ENCODE peak calls at places on chromosomes 12 and 14, in four cellular contexts. V is cardiac muscle cell, Q is brain microvascular endothelial cell, Z is A549. R is an unnamed sample.
A peak's percentile ranks its signal among the peaks of the same experiment; 100 is the strongest.

GRCh38 chr12:51374856-51375255 is 16.4 kb downstream of the GALNT6 start:
- DNase-seq in Z (no peak), Q (no peak), V (no peak), R (no peak)

GRCh38 chr12:51920046-51920445 is 12.7 kb downstream of the ACVRL1 start:
- DNase-seq in Z (no peak), V (no peak), Q (no peak), R (no peak)

GRCh38 chr14:83491091-83491490 is 1957.4 kb upstream of the SEL1L start:
- DNase-seq in Q (no peak), V (no peak), Z (no peak), R (no peak)

GRCh38 chr12:38469689-38470088 is 153.1 kb downstream of the ALG10B start:
- DNase-seq in Z (no peak), Q (no peak), V (peak; percentile 27), R (no peak)

GRCh38 chr14:92461891-92462290 is 51.7 kb upstream of the RIN3 start:
- DNase-seq in Z (no peak), V (no peak), Q (no peak), R (no peak)

GRCh38 chr12:109047081-109047805 is 5.1 kb upstream of the USP30 start:
- DNase-seq in Z (peak; percentile 26), Q (no peak), V (no peak), R (peak; percentile 4)

GRCh38 chr12:96828169-96828789 is 78.8 kb upstream of the NEDD1 start:
- DNase-seq in Q (no peak), V (no peak), Z (peak; percentile 26), R (no peak)

GRCh38 chr12:95741635-95742034 is 48.9 kb downstream of the NTN4 start:
- DNase-seq in Q (no peak), Z (no peak), V (no peak), R (no peak)

GRCh38 chr12:6183689-6184441 is 16.3 kb upstream of the CD9 start:
- DNase-seq in Z (no peak), V (no peak), Q (no peak), R (peak; percentile 26)

GRCh38 chr14:100484531-100485267 is 102.5 kb downstream of the BEGAIN start:
- DNase-seq in V (no peak), Z (no peak), Q (no peak), R (no peak)

GRCh38 chr12:115771065-115771464 is 506.4 kb downstream of the MED13L start:
- DNase-seq in Z (peak; percentile 51), Q (no peak), V (peak; percentile 56), R (peak; percentile 45)
- TF ChIP-seq CTCF in Z (peak; percentile 41), Q (peak; percentile 2), V (no peak), R (peak; percentile 59)

GRCh38 chr12:91617830-91618229 is 435.2 kb upstream of the DCN start:
- DNase-seq in Z (no peak), Q (no peak), V (no peak), R (no peak)

GRCh38 chr12:91620422-91620821 is 437.8 kb upstream of the DCN start:
- DNase-seq in Q (no peak), V (no peak), Z (no peak), R (no peak)

GRCh38 chr12:91622981-91623380 is 440.4 kb upstream of the DCN start:
- DNase-seq in V (no peak), Q (no peak), Z (no peak), R (no peak)

GRCh38 chr12:91618281-91618680 is 435.7 kb upstream of the DCN start:
- DNase-seq in Z (no peak), Q (no peak), V (no peak), R (no peak)

DNA sequence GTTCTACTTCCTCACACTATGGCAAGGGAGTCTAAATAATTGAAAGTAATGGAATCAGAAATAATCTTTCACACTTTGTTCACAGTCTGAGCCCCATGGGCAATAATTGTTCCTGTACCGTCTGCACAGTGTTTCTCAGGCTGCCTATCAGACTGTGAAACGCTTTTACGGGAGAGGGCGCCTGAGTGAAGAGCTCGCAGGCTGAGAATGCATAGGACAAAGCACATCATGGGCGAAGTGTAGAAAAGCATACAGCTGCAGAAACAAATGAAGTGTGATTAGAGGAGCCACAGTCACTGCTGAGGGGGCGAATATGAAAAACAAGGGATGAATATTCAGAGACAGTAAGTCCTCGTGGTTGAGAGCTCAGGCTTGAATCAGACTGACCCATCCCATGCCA is 438.3 kb upstream of the DCN start:
- DNase-seq in Q (no peak), Z (no peak), V (peak; percentile 24), R (no peak)
- TF ChIP-seq CTCF in Q (peak; percentile 34), Z (no peak), V (peak; percentile 38), R (no peak)

DNA sequence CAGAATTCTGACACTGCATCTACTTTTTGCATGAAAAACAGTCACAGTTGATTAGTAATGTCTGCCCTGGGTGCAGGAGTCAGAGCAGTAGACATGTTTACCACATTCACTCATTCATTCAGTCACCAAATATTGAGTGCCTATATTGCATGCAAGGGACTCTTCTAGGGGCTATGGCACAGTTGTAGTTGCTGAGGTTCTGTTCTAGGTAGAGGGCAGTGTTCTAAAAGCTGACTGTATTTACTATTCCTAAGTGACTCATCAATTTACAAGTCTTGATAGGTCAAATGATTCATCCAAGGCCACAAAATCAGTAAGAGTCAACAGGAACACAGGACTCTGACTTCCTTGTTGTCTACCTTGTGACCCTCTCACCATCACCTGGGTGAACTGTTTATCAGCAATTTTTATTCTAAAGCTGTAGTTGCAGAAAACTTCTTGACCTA is 223.0 kb downstream of the KTN1 start:
- DNase-seq in Q (no peak), Z (peak; percentile 87), V (no peak), R (peak; percentile 19)
- TF ChIP-seq CTCF in Q (peak; percentile 35), Z (peak; percentile 51), V (no peak), R (peak; percentile 38)

DNA sequence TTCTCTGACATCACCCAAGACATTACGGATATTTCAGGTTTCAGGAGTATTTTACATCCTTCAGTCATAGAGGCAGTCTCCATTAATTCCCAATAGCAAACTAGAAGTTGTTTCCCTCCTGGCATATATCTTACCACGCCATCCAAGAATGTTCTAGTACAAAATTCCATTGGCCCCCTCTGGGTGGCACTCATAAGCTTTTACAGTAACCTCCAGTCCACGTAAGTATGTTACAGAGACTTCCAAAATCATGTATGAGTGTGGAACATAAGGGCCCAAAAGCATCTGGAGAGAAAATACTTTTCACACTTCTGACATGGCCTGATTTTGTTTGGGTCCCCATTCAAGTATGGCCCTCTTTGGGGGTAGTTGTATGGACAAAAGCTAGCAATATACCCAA is 58.1 kb upstream of the DHRS4 start:
- DNase-seq in Z (no peak), Q (no peak), V (no peak), R (no peak)
- TF ChIP-seq CTCF in Z (peak; percentile 12), Q (peak; percentile 10), V (peak; percentile 14), R (peak; percentile 31)

DNA sequence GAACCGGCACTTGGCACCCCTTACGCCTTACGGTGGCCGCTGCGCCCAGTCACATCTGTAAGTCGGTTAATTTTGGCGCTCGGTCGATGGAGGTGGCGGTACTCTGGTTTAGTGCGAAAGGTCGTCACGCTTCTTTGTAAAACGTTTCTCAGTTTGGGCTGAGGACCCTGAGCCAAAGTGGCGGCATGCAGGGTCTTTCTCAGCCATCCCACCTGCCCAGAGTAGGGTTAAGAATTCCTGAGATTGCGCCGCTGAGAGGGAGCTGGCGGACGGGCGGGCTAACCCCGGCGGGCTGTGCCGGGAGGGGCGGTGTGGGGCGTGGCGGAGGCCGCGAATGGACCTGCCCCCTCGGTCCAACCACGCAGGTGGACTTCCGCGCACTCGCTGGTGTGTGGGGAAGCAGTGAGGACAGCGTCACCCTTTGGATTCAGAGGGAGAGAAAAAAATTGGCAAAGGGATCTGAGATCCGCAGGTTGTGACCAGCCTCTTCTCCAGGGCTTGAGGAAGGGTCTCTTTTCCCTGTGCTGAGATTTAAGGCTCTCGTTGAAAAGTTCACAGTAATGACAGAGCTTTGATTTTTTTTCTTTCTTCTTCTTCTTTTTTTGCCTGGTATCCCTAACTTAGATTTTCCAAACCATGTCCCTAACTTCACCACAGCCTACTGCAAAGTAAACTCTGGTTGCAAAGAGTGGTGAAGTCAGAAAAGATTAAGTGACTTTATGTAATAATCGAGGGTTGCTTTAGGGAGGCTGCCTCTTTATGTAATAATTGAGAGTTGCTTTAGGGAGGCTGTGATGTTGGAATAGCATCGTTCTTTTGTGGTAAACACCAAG is 602 bp upstream of the FBXO33 start:
- DNase-seq in Z (peak; percentile 95), V (peak; percentile 94), Q (peak; percentile 45), R (peak; percentile 70)
- TF ChIP-seq CTCF in Z (peak; percentile 30), V (no peak), Q (no peak), R (peak; percentile 47)